ENCODE peak calls at places on chromosomes 5 and 9, in seven cellular contexts. X is HEK293T, H is HepG2, M is WTC11, F is K562, E is HCT116, P is H1. J is an unnamed sample.

GRCh38 chr9:16337322-16338029 is 533.0 kb downstream of the BNC2 start:
- DNase-seq in X (no peak), H (no peak), M (no peak), F (no peak), E (peak), P (no peak), J (no peak)

GRCh38 chr5:141522301-141522700 is 33.4 kb downstream of the PCDHGC5 start:
- DNase-seq in X (no peak), H (no peak), M (no peak), F (no peak), E (no peak), P (no peak), J (no peak)

GRCh38 chr9:109205526-109205925 is 38.5 kb upstream of the FRRS1L start:
- DNase-seq in X (no peak), H (no peak), M (no peak), F (no peak), E (no peak), P (no peak), J (no peak)

GRCh38 chr5:156670615-156671014 is 179.5 kb upstream of the PPP1R2B start:
- DNase-seq in X (no peak), H (no peak), M (no peak), F (no peak), E (no peak), P (no peak), J (no peak)

GRCh38 chr5:62283856-62284255 is 22.1 kb upstream of the KIF2A start:
- DNase-seq in X (no peak), H (no peak), M (no peak), F (no peak), E (no peak), P (no peak), J (no peak)

GRCh38 chr9:13118294-13118693 is 161.2 kb downstream of the MPDZ start:
- DNase-seq in X (peak), H (no peak), M (no peak), F (no peak), E (no peak), P (no peak), J (no peak)

GRCh38 chr9:78289474-78289873 is 7.5 kb upstream of the PSAT1 start:
- DNase-seq in X (no peak), H (no peak), M (no peak), F (no peak), E (no peak), P (no peak), J (no peak)

GRCh38 chr9:27394154-27394825 is 97.3 kb upstream of the EQTN start:
- DNase-seq in X (no peak), H (no peak), M (no peak), F (no peak), E (no peak), P (no peak), J (no peak)

GRCh38 chr9:108396193-108396592 is 459.6 kb downstream of the ACTL7B start:
- DNase-seq in X (no peak), H (no peak), M (no peak), F (no peak), E (no peak), P (no peak), J (no peak)

GRCh38 chr9:136821333-136822031 is 13.7 kb downstream of the RABL6 start:
- DNase-seq in X (no peak), H (no peak), M (peak), F (peak), E (no peak), P (no peak), J (no peak)

GRCh38 chr5:107305999-107306398 is 364.7 kb downstream of the EFNA5 start:
- DNase-seq in X (no peak), H (no peak), M (no peak), F (no peak), E (no peak), P (no peak), J (no peak)

GRCh38 chr9:74753650-74754049 is 134.1 kb downstream of the TRPM6 start:
- DNase-seq in X (no peak), H (no peak), M (no peak), F (no peak), E (no peak), P (no peak), J (no peak)

GRCh38 chr5:73042993-73043392 is 77.4 kb upstream of the TMEM171 start:
- DNase-seq in X (no peak), H (no peak), M (no peak), F (no peak), E (no peak), P (no peak), J (no peak)

GRCh38 chr5:97192580-97193421 is 9.8 kb upstream of the RIOK2 start:
- DNase-seq in X (peak), H (no peak), M (peak), F (no peak), E (no peak), P (no peak), J (peak)

GRCh38 chr9:99762470-99762869 is 59.2 kb upstream of the NR4A3 start:
- DNase-seq in X (no peak), H (no peak), M (no peak), F (no peak), E (no peak), P (no peak), J (peak)

GRCh38 chr9:74496819-74497749 is at the start of gene RORB:
- DNase-seq in X (peak), H (no peak), M (peak), F (peak), E (no peak), P (peak), J (no peak)

GRCh38 chr9:114006931-114007691 is 71.0 kb downstream of the AMBP start:
- DNase-seq in X (no peak), H (no peak), M (peak), F (no peak), E (no peak), P (no peak), J (no peak)

GRCh38 chr9:27005491-27005890 is at the start of gene LRRC19:
- DNase-seq in X (no peak), H (no peak), M (no peak), F (no peak), E (no peak), P (no peak), J (no peak)

GRCh38 chr9:134222018-134222573 is 57.7 kb upstream of the RNU6ATAC start:
- DNase-seq in X (no peak), H (no peak), M (no peak), F (no peak), E (no peak), P (no peak), J (no peak)

GRCh38 chr9:107488400-107489143 is 997 bp downstream of the KLF4 start:
- DNase-seq in X (peak), H (no peak), M (peak), F (peak), E (no peak), P (peak), J (no peak)

GRCh38 chr9:6305954-6306563 is 22.1 kb upstream of the TPD52L3 start:
- DNase-seq in X (peak), H (peak), M (no peak), F (no peak), E (peak), P (no peak), J (peak)

GRCh38 chr5:151800527-151800926 is 28.8 kb downstream of the G3BP1 start:
- DNase-seq in X (no peak), H (no peak), M (no peak), F (no peak), E (no peak), P (no peak), J (no peak)

GRCh38 chr9:75065513-75065912 is 22.4 kb downstream of the NMRK1 start:
- DNase-seq in X (no peak), H (no peak), M (no peak), F (peak), E (no peak), P (no peak), J (no peak)

GRCh38 chr9:121598167-121599000 is 53.0 kb upstream of the DAB2IP start:
- DNase-seq in X (peak), H (no peak), M (peak), F (no peak), E (peak), P (peak), J (no peak)

GRCh38 chr5:109743770-109744212 is 54.1 kb downstream of the MAN2A1 start:
- DNase-seq in X (no peak), H (peak), M (no peak), F (peak), E (no peak), P (no peak), J (no peak)

GRCh38 chr9:76701441-76702031 is 62.7 kb upstream of the PCA3 start:
- DNase-seq in X (no peak), H (no peak), M (no peak), F (no peak), E (no peak), P (no peak), J (no peak)

GRCh38 chr5:159928122-159928960 is 12.1 kb downstream of the ADRA1B start:
- DNase-seq in X (no peak), H (no peak), M (no peak), F (no peak), E (peak), P (no peak), J (no peak)

GRCh38 chr5:82570-82969 is 9.4 kb upstream of the PLEKHG4B start:
- DNase-seq in X (no peak), H (no peak), M (no peak), F (no peak), E (no peak), P (no peak), J (no peak)

DNA sequence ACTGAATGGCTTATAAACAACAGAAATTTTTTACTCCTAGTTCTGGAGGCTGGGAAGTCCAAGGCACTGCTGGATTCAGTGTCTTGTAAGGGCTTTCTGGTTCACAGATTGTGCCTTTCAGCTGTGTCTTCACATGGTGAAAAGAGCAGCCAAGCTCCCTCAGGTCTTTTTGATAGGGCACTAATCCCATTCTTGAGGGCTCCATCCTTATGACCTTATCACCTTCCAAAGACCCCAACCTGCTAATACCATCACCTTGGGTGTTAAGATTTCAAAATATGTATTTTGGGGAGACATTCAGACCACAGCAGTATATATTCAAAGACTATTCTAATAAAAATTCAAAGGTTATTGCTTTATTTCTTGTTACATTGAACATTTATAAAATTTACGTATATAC is 16.5 kb upstream of the POC5 start:
- DNase-seq in X (no peak), H (no peak), M (no peak), F (no peak), E (no peak), P (no peak), J (no peak)
- TF ChIP-seq SP1 in X (no peak), H (no peak), M (no peak), F (no peak), E (no peak), P (no peak), J (no peak)

GRCh38 chr5:68416714-68417113 is 201.2 kb downstream of the PIK3R1 start:
- DNase-seq in X (no peak), H (no peak), M (no peak), F (no peak), E (no peak), P (no peak), J (no peak)

GRCh38 chr5:68419637-68420452 is 204.3 kb downstream of the PIK3R1 start:
- DNase-seq in X (no peak), H (no peak), M (no peak), F (peak), E (no peak), P (no peak), J (no peak)

GRCh38 chr5:68418680-68419079 is 203.1 kb downstream of the PIK3R1 start:
- DNase-seq in X (no peak), H (no peak), M (no peak), F (no peak), E (no peak), P (no peak), J (no peak)

GRCh38 chr5:68419101-68419636 is 203.6 kb downstream of the PIK3R1 start:
- DNase-seq in X (no peak), H (no peak), M (no peak), F (no peak), E (no peak), P (no peak), J (no peak)

DNA sequence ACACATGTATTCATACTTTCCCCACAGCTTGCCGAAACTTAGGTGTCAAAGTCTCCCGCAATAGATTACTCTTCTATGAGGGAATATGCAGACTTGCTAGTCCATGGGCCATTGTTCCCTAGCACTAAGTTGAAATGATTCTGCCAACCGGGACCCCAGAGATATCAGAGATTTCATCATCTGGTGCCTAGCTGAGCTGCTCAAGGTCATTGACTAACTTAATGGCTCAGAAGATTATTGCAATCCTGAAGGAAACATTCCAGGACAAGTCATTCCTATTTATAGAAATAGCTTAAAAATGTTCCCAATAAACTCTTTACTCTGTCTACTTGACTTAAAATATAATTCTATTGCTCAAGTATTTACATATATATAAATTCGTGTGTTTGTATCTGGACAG is 202.7 kb downstream of the PIK3R1 start:
- DNase-seq in X (no peak), H (no peak), M (no peak), F (no peak), E (no peak), P (no peak), J (no peak)
- TF ChIP-seq SP1 in X (no peak), H (no peak), M (no peak), F (no peak), E (no peak), P (no peak), J (no peak)

GRCh38 chr5:14185336-14186131 is 42.4 kb downstream of the TRIO start:
- DNase-seq in X (no peak), H (no peak), M (no peak), F (no peak), E (no peak), P (no peak), J (no peak)
- TF ChIP-seq SP1 in X (no peak), H (no peak), M (no peak), F (no peak), E (no peak), P (no peak), J (no peak)

DNA sequence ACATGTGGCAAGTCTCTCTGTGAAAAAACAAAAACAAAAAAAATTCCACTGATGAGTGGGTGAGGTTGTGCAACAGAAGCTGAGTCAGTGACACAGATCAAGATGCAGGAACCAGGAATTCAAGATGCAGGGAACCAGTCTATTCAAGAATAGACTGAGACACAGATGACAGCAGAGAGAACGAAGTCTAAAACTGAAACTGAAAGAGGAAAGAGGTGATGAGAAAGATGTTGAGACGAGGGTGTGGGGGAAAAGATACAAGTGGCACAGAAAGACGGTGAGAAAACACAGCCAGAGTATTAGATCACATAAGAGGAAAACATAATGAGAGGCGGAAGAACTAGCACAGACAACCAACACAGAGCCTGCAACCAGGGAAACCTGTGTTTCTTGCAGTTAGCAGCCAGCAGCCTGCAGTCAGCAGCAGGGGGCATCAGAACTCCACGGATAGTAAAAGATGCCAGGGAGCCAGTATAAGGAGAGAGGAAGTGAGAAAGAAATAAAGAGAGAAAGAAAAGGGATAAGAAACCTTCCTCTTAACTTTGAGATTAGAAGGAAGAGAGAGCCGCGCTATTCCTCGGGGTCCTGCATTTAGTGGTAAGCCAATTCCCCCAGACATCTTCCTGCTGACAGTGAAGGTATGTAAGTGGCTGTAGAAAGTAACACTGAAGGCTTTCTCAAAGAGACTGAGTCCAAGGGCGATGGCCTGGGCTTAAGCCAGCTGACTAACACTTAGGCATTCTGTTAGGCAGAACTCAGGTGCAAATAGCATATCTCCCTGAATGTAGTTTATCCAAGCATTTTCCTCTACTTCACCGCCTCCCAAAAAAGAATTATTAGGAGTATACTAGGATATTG is 79.0 kb downstream of the TLR4 start:
- DNase-seq in X (peak), H (peak), M (peak), F (no peak), E (no peak), P (peak), J (peak)
- TF ChIP-seq SP1 in X (no peak), H (no peak), M (no peak), F (no peak), E (no peak), P (no peak), J (no peak)

DNA sequence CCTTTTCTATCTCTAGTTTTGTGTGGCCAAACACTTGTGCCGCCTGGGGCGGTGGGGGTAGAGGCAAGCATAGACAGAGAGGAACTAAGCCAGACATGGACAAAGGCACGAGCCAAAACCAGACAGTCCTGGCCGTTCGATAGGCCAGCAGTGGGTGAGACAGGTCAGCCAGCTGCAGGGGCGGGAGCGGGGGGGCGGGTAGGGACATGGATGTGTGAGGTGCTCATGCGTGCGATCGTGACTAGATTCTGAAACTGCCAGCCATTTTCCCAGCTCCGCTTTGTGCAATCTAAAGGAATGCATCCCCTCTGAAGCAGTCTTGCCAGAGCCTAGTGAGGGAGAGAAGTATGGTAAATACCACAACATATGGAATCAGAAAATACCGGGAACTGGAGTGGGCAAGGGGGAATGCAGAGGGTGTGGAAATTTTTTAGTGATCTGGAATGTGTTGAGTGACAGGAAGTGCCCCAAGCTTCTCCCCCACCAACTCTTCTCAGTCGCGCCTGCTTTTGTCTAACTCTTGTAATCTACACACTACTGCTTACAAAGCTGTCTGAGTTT is 111.9 kb downstream of the NR6A1 start:
- DNase-seq in X (peak), H (peak), M (peak), F (peak), E (no peak), P (no peak), J (peak)
- TF ChIP-seq SP1 in X (no peak), H (no peak), M (no peak), F (peak), E (peak), P (no peak), J (no peak)

GRCh38 chr9:92736816-92737606 is 27.6 kb downstream of the BICD2 start:
- DNase-seq in X (no peak), H (no peak), M (no peak), F (no peak), E (no peak), P (no peak), J (no peak)
- TF ChIP-seq SP1 in X (no peak), H (no peak), M (no peak), F (no peak), E (no peak), P (no peak), J (no peak)

DNA sequence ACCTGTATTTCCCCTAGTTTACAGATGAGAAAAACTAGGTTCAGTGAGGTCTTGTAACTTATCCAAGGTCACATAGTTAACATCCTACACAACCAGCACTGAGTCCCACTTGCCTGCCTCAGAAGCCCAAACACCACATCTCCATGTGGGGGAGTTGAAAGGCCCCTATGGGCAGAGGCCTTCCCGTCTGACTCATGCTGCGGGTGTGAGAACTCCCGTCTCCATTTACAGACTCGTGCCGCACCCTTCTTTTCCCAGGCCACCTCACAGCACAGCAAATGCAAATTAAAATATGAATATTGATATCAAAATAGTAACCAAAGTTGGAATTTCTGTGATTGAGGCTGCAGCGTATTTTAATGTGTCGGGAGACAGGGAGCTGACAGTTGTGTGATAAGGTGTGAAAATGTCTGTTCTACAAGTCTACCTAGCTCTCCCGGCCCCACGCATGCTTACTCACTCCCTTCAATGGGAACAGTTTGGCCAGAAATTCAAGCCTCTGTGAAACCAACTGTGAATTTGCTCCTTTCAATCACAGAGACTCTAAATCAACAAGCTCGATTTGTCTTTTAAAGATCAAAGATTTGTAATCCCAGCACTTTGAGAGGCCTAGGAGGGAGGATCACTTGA is 90.1 kb downstream of the CRB2 start:
- DNase-seq in X (no peak), H (no peak), M (no peak), F (peak), E (peak), P (no peak), J (no peak)
- TF ChIP-seq SP1 in X (no peak), H (no peak), M (no peak), F (no peak), E (no peak), P (no peak), J (no peak)

DNA sequence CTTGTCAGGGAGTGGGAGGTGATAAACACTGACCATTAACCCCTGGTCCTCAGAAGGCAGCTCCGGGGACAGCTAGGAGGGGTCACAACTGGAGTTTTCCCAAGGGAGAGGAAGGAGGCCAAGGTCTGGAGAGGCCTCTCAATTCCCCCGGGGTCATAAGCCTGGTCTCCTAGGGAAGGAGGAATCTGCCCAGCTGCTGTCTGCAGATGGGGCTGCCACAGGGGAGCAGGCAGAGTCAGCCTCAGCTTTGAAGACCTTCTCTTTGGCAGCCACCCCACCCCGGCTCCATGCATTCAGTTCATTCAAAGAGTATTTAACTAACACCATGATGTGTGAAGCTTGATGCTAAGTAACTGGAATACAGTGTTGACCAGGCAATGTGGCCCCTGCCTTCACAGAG is 74.6 kb upstream of the HSPA9 start:
- DNase-seq in X (no peak), H (no peak), M (no peak), F (no peak), E (no peak), P (no peak), J (no peak)
- TF ChIP-seq SP1 in X (no peak), H (no peak), M (no peak), F (no peak), E (no peak), P (no peak), J (no peak)

GRCh38 chr5:138725885-138726457 is 27.3 kb upstream of the CTNNA1 start:
- DNase-seq in X (no peak), H (peak), M (no peak), F (no peak), E (no peak), P (no peak), J (no peak)
- TF ChIP-seq SP1 in X (no peak), H (no peak), M (no peak), F (no peak), E (no peak), P (no peak), J (no peak)

J was measured in GM12878.